ENCODE peak calls at places on chromosomes 13 and 19, in four cellular contexts. N, D, G and M are unnamed samples.

GRCh38 chr19:15368798-15369593 is 10.6 kb downstream of the AKAP8 start:
- DNase-seq in N (no peak), D (no peak), G (peak; percentile 10), M (no peak)

GRCh38 chr13:80083097-80083429 is 257.9 kb downstream of the SPRY2 start:
- DNase-seq in N (no peak), D (no peak), G (no peak), M (no peak)

GRCh38 chr19:17951151-17952040 is 15.5 kb upstream of the KCNN1 start:
- DNase-seq in N (no peak), D (no peak), G (no peak), M (no peak)

GRCh38 chr13:67299072-67299635 is 69.0 kb upstream of the PCDH9 start:
- DNase-seq in N (peak; percentile 37), D (no peak), G (peak; percentile 20), M (no peak)

GRCh38 chr19:45153339-45154063 is 7.3 kb downstream of the NKPD1 start:
- DNase-seq in N (peak; percentile 38), D (no peak), G (peak; percentile 80), M (peak; percentile 61)

GRCh38 chr13:31875134-31875533 is 135.8 kb downstream of the RXFP2 start:
- DNase-seq in N (no peak), D (no peak), G (no peak), M (no peak)

GRCh38 chr19:23116802-23117571 is at the start of gene ZNF730:
- DNase-seq in N (peak; percentile 76), D (no peak), G (peak; percentile 80), M (peak; percentile 74)

GRCh38 chr19:5003781-5004180 is 34.9 kb downstream of the KDM4B start:
- DNase-seq in N (no peak), D (no peak), G (no peak), M (no peak)

GRCh38 chr19:5803441-5803751 is 1.5 kb upstream of the NRTN start:
- DNase-seq in N (no peak), D (no peak), G (no peak), M (no peak)

GRCh38 chr19:6126335-6126974 is 9.0 kb upstream of the ACSBG2 start:
- DNase-seq in N (peak; percentile 73), D (no peak), G (peak; percentile 47), M (no peak)

GRCh38 chr19:13098291-13099072 is 4.2 kb downstream of the LYL1 start:
- DNase-seq in N (peak; percentile 72), D (peak; percentile 66), G (peak; percentile 68), M (no peak)

GRCh38 chr13:25699056-25699455 is 327.3 kb downstream of the ATP8A2 start:
- DNase-seq in N (no peak), D (no peak), G (no peak), M (peak; percentile 58)

GRCh38 chr13:113211774-113212173 is 2.4 kb downstream of the CUL4A start:
- DNase-seq in N (no peak), D (peak; percentile 39), G (no peak), M (no peak)

GRCh38 chr13:49428041-49428763 is 15.7 kb downstream of the CAB39L start:
- DNase-seq in N (peak; percentile 37), D (no peak), G (no peak), M (no peak)

GRCh38 chr13:60699636-60700035 is 302.6 kb downstream of the TDRD3 start:
- DNase-seq in N (no peak), D (no peak), G (no peak), M (no peak)

GRCh38 chr19:52258426-52258825 is 11.0 kb upstream of the ZNF766 start:
- DNase-seq in N (no peak), D (no peak), G (no peak), M (no peak)

GRCh38 chr19:14514215-14514871 is 3.9 kb downstream of the DNAJB1 start:
- DNase-seq in N (no peak), D (no peak), G (no peak), M (no peak)

GRCh38 chr13:114339779-114340534 is 25.7 kb downstream of the CHAMP1 start:
- DNase-seq in N (peak; percentile 66), D (no peak), G (peak; percentile 47), M (no peak)

GRCh38 chr13:88908896-88909535 is 1237.8 kb downstream of the SLITRK5 start:
- DNase-seq in N (no peak), D (no peak), G (no peak), M (no peak)

GRCh38 chr13:42312817-42313431 is 41.0 kb downstream of the AKAP11 start:
- DNase-seq in N (no peak), D (no peak), G (no peak), M (no peak)

GRCh38 chr19:53597023-53597422 is 34.8 kb upstream of the DPRX start:
- DNase-seq in N (no peak), D (no peak), G (no peak), M (no peak)

GRCh38 chr19:42271861-42272534 is 2.9 kb downstream of the CIC start:
- DNase-seq in N (no peak), D (peak; percentile 60), G (no peak), M (no peak)

GRCh38 chr13:99982741-99983400 is 1.3 kb downstream of the ZIC2 start:
- DNase-seq in N (no peak), D (no peak), G (no peak), M (no peak)

GRCh38 chr13:106471957-106472543 is 63.4 kb downstream of the EFNB2 start:
- DNase-seq in N (peak; percentile 92), D (peak; percentile 85), G (peak; percentile 79), M (peak; percentile 27)

GRCh38 chr13:93473441-93474270 is 247.0 kb downstream of the GPC6 start:
- DNase-seq in N (no peak), D (no peak), G (peak; percentile 58), M (no peak)

GRCh38 chr19:628168-628567 is 5.2 kb downstream of the POLRMT start:
- DNase-seq in N (no peak), D (no peak), G (no peak), M (no peak)

GRCh38 chr13:42028113-42028799 is 20.2 kb upstream of the DGKH start:
- DNase-seq in N (peak; percentile 20), D (no peak), G (peak; percentile 11), M (no peak)

GRCh38 chr19:35872180-35872579 is 3.8 kb downstream of the APLP1 start:
- DNase-seq in N (no peak), D (no peak), G (no peak), M (no peak)

GRCh38 chr13:48653074-48654054 is at the start of gene CYSLTR2:
- DNase-seq in N (peak; percentile 66), D (no peak), G (no peak), M (no peak)

GRCh38 chr13:51858433-51859247 is 3.1 kb upstream of the CCDC70 start:
- DNase-seq in N (peak; percentile 50), D (no peak), G (no peak), M (no peak)

GRCh38 chr19:13633109-13633508 is 126.8 kb upstream of the CACNA1A start:
- DNase-seq in N (peak; percentile 77), D (no peak), G (no peak), M (no peak)

GRCh38 chr13:99974296-99974938 is 2.9 kb upstream of the ZIC5 start:
- DNase-seq in N (no peak), D (no peak), G (no peak), M (no peak)

GRCh38 chr13:28467886-28468519 is 26.9 kb downstream of the FLT1 start:
- DNase-seq in N (no peak), D (no peak), G (no peak), M (no peak)

GRCh38 chr19:11767633-11768133 is 883 bp downstream of the ZNF441 start:
- DNase-seq in N (peak; percentile 50), D (peak; percentile 66), G (peak; percentile 45), M (peak; percentile 68)

GRCh38 chr13:36418022-36418805 is 14.1 kb upstream of the CCNA1 start:
- DNase-seq in N (peak; percentile 37), D (no peak), G (no peak), M (no peak)

GRCh38 chr19:7699422-7700127 is 2.4 kb downstream of the FCER2 start:
- DNase-seq in N (no peak), D (no peak), G (no peak), M (no peak)

GRCh38 chr13:73168226-73168992 is 109.6 kb downstream of the KLF5 start:
- DNase-seq in N (peak; percentile 59), D (no peak), G (no peak), M (no peak)